ENCODE peak calls at places on chromosomes 2 and 18, in five cellular contexts. J is IMR-90, Z is stomach, V is Calu3, R is HL-60. O is an unnamed sample.

GRCh38 chr2:173831312-173832229 is 133.6 kb downstream of the SP3 start:
- DNase-seq in J (peak; percentile 68), Z (no peak), V (no peak), R (no peak), O (no peak)

GRCh38 chr2:5691659-5692529 is at the start of gene SOX11:
- DNase-seq in R (no peak), Z (no peak), V (no peak), J (peak; percentile 95), O (no peak)

GRCh38 chr2:30683240-30683956 is 123.8 kb downstream of the CAPN13 start:
- DNase-seq in R (peak; percentile 34), Z (no peak), V (no peak), J (no peak), O (no peak)

GRCh38 chr2:40606862-40607261 is 155.0 kb upstream of the SLC8A1 start:
- DNase-seq in Z (no peak), J (peak; percentile 5), R (no peak), V (no peak), O (no peak)

GRCh38 chr2:205051417-205051816 is 506.1 kb downstream of the PARD3B start:
- DNase-seq in Z (no peak), J (no peak), R (no peak), V (no peak), O (no peak)

GRCh38 chr2:235432741-235433520 is 60.9 kb upstream of the AGAP1 start:
- DNase-seq in R (no peak), J (no peak), V (no peak), Z (no peak), O (no peak)

GRCh38 chr18:24786027-24786426 is 325.6 kb downstream of the HRH4 start:
- DNase-seq in J (no peak), V (no peak), R (no peak), Z (no peak), O (no peak)

GRCh38 chr2:239387811-239388210 is 13.0 kb downstream of the HDAC4 start:
- DNase-seq in V (no peak), R (no peak), Z (no peak), J (no peak), O (no peak)

GRCh38 chr18:10062292-10062940 is 148.6 kb downstream of the VAPA start:
- DNase-seq in J (peak; percentile 53), R (no peak), V (no peak), Z (no peak), O (no peak)

GRCh38 chr2:1717129-1717528 is 27.2 kb downstream of the PXDN start:
- DNase-seq in R (no peak), J (no peak), Z (no peak), V (peak; percentile 10), O (no peak)

GRCh38 chr2:25215948-25216679 is 47.7 kb upstream of the POMC start:
- DNase-seq in J (no peak), V (peak; percentile 70), R (peak; percentile 49), Z (peak; percentile 74), O (no peak)

GRCh38 chr2:47160207-47160606 is 5.1 kb upstream of the STPG4 start:
- DNase-seq in J (no peak), R (no peak), Z (no peak), V (no peak), O (no peak)

GRCh38 chr2:61512768-61513398 is 25.3 kb downstream of the XPO1 start:
- DNase-seq in J (no peak), Z (no peak), V (no peak), R (no peak), O (no peak)

GRCh38 chr2:29012211-29012681 is 31.1 kb downstream of the TOGARAM2 start:
- DNase-seq in R (peak; percentile 79), V (no peak), Z (peak; percentile 67), J (no peak), O (no peak)

GRCh38 chr2:235066895-235067294 is 115.1 kb downstream of the SH3BP4 start:
- DNase-seq in J (no peak), V (no peak), R (no peak), Z (no peak), O (no peak)

GRCh38 chr18:26207937-26208336 is 18.3 kb upstream of the TAF4B start:
- DNase-seq in V (no peak), R (no peak), J (no peak), Z (no peak), O (no peak)

DNA sequence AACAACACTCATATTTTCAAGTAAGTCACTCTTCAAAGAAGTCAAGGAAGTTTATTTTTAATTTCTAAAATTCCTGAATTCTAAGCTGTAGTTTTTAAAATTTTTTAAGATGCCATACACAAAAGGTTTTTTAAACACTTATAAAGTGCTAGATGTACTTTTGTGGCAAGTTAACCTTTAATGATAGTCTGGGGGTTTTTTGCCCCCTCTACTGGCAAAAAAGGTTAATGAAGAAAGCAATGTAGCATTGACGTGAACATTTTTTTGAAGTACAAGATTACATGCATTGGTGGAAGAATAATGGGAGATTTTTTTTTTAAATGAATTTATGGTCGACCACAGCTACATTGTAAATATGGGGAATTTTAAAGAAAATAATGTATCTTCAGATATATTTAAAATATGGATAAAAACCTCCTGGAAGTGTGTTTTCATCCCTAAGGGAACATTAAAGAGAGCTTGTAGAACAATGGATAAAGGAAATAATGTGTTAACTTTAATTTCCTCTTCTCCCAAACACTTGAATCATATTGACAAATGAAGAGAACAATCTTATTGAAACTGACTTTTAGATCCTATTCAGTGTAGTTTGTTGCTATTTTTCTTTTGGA is 12.6 kb downstream of the ITPRID2 start:
- DNase-seq in V (no peak), Z (no peak), R (peak; percentile 11), J (peak; percentile 50), O (no peak)
- TF ChIP-seq CTCF in V (peak; percentile 59), Z (peak; percentile 46), R (no peak), J (peak; percentile 64), O (peak; percentile 69)

GRCh38 chr2:181426687-181427086 is 30.5 kb upstream of the ITGA4 start:
- DNase-seq in J (no peak), Z (no peak), R (no peak), V (no peak), O (no peak)

GRCh38 chr2:181431674-181432073 is 25.5 kb upstream of the ITGA4 start:
- DNase-seq in R (no peak), J (no peak), Z (no peak), V (no peak), O (no peak)

DNA sequence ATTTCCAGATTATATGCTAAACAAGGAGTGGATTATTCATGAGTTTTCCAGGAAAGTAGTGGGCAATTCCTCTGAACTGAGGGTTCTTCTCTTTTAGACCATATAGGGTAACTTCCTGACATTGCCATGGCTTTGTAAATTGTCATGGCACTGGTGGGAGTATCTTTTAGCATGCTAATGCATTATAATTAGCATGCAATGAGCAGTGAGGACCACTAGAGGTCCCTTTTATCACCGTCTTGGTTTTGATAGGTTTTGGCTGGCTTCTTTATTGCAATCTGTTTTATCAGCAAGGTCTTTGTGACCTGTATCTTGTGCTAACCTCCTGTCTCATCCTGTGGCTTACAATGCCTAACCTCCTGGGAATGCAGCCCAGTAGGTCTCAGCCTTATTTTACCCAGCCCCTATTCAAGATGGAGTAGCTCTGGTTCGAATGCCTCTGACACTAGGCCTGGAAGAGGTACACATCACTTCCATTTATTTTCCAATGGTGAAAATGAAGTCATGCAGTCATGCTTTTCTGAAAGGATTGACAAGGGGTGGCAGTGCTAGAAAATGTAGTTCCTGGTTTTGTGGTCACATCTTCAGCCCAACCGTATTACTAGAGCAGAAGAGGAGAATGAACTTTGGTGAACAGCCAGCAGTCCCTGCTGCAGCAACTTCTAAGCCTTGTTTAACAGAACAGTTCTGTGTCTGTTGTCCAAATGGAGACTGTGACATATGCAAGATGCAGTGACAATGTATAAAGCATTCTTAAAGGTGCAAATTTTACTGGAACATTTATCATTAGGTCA is 26.6 kb upstream of the ITGA4 start:
- DNase-seq in R (peak; percentile 82), Z (no peak), J (peak; percentile 2), V (peak; percentile 7), O (no peak)
- TF ChIP-seq CTCF in R (no peak), Z (no peak), J (peak; percentile 40), V (no peak), O (peak; percentile 54)

GRCh38 chr2:126507425-126507867 is 148.5 kb upstream of the GYPC start:
- DNase-seq in Z (no peak), V (no peak), R (no peak), J (no peak), O (no peak)

GRCh38 chr2:126504953-126505352 is 151.0 kb upstream of the GYPC start:
- DNase-seq in R (no peak), J (no peak), Z (no peak), V (no peak), O (no peak)

GRCh38 chr2:126510960-126511359 is 145.0 kb upstream of the GYPC start:
- DNase-seq in V (no peak), Z (no peak), R (no peak), J (no peak), O (no peak)

GRCh38 chr2:126503476-126503875 is 152.5 kb upstream of the GYPC start:
- DNase-seq in V (no peak), R (no peak), J (no peak), Z (no peak), O (no peak)

GRCh38 chr2:126506786-126507185 is 149.2 kb upstream of the GYPC start:
- DNase-seq in J (no peak), V (no peak), R (no peak), Z (no peak), O (no peak)
- TF ChIP-seq CTCF in J (no peak), V (no peak), R (no peak), Z (no peak), O (no peak)

GRCh38 chr2:85558160-85558559 is 3.1 kb downstream of the GGCX start:
- DNase-seq in Z (no peak), V (no peak), J (no peak), R (no peak), O (no peak)

GRCh38 chr2:85557130-85557529 is 4.2 kb downstream of the GGCX start:
- DNase-seq in R (no peak), Z (no peak), J (no peak), V (no peak), O (no peak)

GRCh38 chr2:85560812-85561279 is 447 bp downstream of the GGCX start:
- DNase-seq in V (no peak), Z (no peak), R (no peak), J (no peak), O (no peak)

GRCh38 chr2:85564144-85564563 is 2.9 kb upstream of the GGCX start:
- DNase-seq in Z (no peak), J (no peak), V (no peak), R (peak; percentile 50), O (no peak)

DNA sequence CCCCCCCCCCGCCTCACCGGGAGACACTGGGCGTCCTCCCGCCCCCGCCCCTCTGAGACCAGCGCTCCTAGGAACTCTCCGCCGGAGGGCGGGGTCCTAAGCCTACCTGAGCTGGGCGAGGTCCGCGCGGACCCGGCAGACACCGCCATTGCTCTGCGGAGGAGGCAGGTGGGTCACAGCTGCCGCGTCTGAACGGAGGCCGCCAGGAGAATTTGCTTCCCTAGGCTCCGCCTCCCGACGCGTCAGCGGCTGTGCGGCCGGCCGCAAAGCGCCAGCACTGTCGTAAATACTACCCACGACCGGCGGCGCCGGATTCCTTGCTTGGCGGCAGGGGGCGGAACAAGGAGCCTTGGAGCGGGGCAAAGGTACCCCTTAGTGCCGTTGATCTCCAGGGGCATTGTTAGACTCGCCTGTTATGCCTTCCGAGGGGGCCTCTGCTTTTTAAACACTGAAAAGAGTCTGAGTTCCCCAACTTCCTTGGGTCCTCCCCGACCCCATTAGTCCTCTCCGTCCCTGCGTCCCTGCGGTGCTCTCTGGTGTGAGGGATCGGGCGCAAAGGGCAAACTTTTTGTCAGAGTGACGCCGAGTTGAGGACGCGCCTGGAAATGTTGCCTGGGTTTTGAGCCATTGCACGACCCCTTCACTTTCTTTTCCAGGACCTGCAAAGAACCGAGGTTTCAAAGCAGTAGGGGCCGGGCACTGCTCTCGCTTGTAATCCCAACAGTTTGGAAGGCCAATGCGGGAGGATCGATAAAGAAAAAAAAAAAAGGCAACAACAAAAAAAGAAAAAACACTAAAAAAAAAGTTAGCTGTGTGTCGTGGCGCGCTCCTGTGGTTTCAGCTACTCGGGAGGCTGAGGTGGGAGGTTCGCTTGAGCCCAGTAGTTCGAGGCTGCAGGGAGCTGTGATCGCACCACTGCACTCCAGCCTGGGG is at the start of gene GGCX:
- DNase-seq in J (peak; percentile 92), R (peak; percentile 97), V (peak; percentile 92), Z (peak; percentile 96), O (peak; percentile 91)
- TF ChIP-seq CTCF in J (peak; percentile 31), R (no peak), V (no peak), Z (no peak), O (no peak)

GRCh38 chr2:216695401-216695821 is at the start of gene IGFBP5:
- DNase-seq in Z (peak; percentile 89), R (no peak), J (peak; percentile 94), V (peak; percentile 69), O (no peak)
- TF ChIP-seq CTCF in Z (no peak), R (no peak), J (peak; percentile 33), V (no peak), O (no peak)

O was measured in CD14-positive monocyte.